ENCODE peak calls at places on chromosomes 12 and 14, in five cellular contexts. V is GM12878, S is H1, J is K562, N is HepG2. W is an unnamed sample.

GRCh38 chr12:26845984-26846383 is 13.0 kb upstream of the ITPR2 start:
- DNase-seq in N (peak; percentile 57), S (no peak), J (peak; percentile 66), V (no peak), W (no peak)

GRCh38 chr12:95859344-95859816 is 628 bp downstream of the SNRPF start:
- DNase-seq in V (no peak), J (peak; percentile 37), S (no peak), N (peak; percentile 18), W (no peak)

GRCh38 chr12:78671295-78671694 is 193.3 kb upstream of the SYT1 start:
- DNase-seq in J (no peak), S (no peak), V (no peak), N (no peak), W (no peak)

GRCh38 chr12:4932576-4932975 is 22.9 kb downstream of the KCNA1 start:
- DNase-seq in S (no peak), J (no peak), V (no peak), N (no peak), W (no peak)

GRCh38 chr12:98758331-98758730 is 113.2 kb downstream of the APAF1 start:
- DNase-seq in N (no peak), V (no peak), J (no peak), S (no peak), W (no peak)

GRCh38 chr14:103448097-103448496 is 62.9 kb downstream of the MARK3 start:
- DNase-seq in S (no peak), V (no peak), N (no peak), J (peak; percentile 18), W (no peak)

GRCh38 chr12:51536159-51536558 is 54.9 kb upstream of the SCN8A start:
- DNase-seq in V (no peak), J (no peak), S (no peak), N (no peak), W (no peak)

GRCh38 chr12:102010265-102010994 is 51.4 kb downstream of the WASHC3 start:
- DNase-seq in J (no peak), V (peak; percentile 84), S (no peak), N (no peak), W (no peak)

GRCh38 chr14:28375295-28375694 is 391.3 kb upstream of the FOXG1 start:
- DNase-seq in S (peak; percentile 54), J (no peak), V (no peak), N (no peak), W (no peak)

GRCh38 chr14:28299227-28299626 is 467.4 kb upstream of the FOXG1 start:
- DNase-seq in N (no peak), J (no peak), S (no peak), V (no peak), W (no peak)

GRCh38 chr12:52975204-52975603 is 26.3 kb downstream of the KRT18 start:
- DNase-seq in J (peak; percentile 36), N (peak; percentile 57), V (no peak), S (no peak), W (no peak)

GRCh38 chr12:14934511-14934910 is 3.8 kb downstream of the ERP27 start:
- DNase-seq in S (no peak), V (no peak), N (no peak), J (no peak), W (no peak)
- TF ChIP-seq CEBPB in S (no peak), V (no peak), N (no peak), J (no peak), W (no peak)

GRCh38 chr14:89245802-89246201 is 171.2 kb downstream of the FOXN3 start:
- DNase-seq in N (no peak), J (no peak), S (no peak), V (no peak), W (no peak)

GRCh38 chr14:89246290-89246689 is 170.7 kb downstream of the FOXN3 start:
- DNase-seq in V (no peak), J (no peak), N (no peak), S (no peak), W (no peak)

GRCh38 chr14:89248430-89249295 is 168.4 kb downstream of the FOXN3 start:
- DNase-seq in N (no peak), J (no peak), S (no peak), V (no peak), W (no peak)

GRCh38 chr14:89249296-89249565 is 167.8 kb downstream of the FOXN3 start:
- DNase-seq in N (no peak), V (no peak), J (no peak), S (no peak), W (no peak)

DNA sequence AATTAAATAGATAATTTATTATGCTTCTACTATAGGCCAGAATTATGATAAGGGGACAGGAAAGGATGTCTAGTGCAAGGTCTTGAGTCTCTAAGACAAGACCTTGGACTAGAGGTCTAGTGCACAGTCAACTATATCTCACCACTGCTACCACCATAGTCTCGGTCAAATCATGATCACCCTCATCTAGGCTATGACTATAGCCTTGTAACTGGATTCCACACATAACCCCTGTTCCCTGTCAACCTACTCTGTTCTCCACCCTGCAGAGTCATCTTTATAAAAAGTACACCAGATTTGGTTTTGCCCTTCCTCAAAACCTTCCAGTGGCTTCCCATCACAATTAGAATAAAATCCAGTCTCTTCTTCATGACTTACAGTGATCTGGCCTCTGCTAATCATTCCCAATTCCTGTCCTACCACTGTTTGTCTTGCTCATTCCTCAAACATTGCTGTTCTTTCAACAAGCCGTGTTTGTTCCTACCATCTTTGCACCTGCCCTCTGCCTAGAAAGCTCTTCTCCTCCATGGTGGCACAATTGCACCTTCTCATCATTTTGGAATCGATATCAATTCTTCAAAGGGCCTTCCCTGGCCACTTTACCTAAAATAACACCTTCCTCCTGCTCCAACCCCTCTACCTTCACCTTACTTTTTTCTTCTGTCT is 169.4 kb downstream of the FOXN3 start:
- DNase-seq in S (no peak), N (peak; percentile 78), V (no peak), J (no peak), W (no peak)
- TF ChIP-seq POLR2AphosphoS5 in S (no peak), N (no peak), V (no peak), J (no peak), W (no peak)

GRCh38 chr12:3872800-3873636 is at the start of gene PARP11:
- DNase-seq in N (peak; percentile 91), J (peak; percentile 76), V (peak; percentile 87), S (peak; percentile 95), W (peak; percentile 70)

GRCh38 chr12:3869448-3869847 is 3.8 kb downstream of the PARP11 start:
- DNase-seq in N (no peak), V (no peak), S (no peak), J (no peak), W (no peak)

DNA sequence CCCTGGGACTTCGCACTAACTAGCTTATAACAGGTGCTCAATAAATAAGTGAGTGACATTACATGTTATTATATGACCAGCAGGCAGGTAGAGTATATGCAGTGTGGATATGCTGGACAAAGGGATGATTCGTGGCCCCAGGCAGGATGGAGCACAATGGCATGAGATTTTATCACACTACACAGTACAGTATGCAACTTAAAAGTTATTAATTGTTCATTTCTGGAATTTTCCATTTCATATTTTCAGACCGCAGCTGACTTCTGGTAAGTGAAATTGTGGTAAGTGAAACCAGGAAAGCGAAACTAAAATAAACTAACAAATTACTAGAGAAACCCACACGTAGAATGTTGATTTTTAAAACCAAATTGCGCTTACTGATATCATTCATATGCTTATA is 3.3 kb downstream of the PARP11 start:
- DNase-seq in S (no peak), J (no peak), N (no peak), V (no peak), W (no peak)
- TF ChIP-seq SRF in S (no peak), J (no peak), N (no peak), V (no peak), W (no peak)

DNA sequence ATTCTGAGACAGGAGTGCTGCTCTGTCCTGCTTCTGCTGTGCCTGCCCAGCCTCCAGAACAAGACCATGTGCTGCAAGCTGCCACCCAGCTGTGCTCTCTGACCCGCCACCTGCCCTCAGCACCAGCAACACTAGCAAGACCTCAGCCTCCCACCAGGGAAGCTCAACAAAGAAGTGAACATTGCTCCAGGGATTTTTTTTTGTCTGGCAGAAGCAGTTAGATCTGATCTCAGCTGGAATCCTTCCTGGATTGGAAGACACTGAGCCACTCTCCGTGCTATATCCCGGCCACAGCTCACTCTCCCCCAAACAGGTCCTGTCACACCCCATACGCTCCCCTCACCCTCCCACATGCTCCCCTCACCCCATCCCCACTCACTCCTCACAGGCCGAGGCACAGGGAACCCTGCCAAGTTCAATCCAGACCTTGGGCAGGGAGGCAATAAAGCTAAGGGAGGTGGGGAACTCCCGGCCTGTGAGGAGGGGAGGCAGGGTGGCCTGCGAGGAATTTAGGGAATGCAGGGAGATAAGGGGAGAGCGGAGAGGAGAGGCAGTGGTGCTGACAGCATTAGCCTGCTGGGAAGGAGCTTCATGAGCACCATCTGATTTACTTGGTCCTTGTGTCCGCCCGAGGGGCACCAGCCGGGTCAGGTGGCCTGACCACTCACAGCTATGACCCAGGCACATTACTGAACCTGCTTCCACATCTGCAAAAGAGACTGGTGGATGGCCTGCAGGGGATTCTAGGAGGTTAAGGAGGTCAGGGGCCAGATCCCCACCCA is 29.7 kb downstream of the CCDC85C start:
- DNase-seq in J (no peak), V (no peak), S (no peak), N (peak; percentile 73), W (no peak)
- TF ChIP-seq CEBPB in J (no peak), V (no peak), S (no peak), N (no peak), W (no peak)

GRCh38 chr14:30225171-30225570 is 297.5 kb upstream of the PRKD1 start:
- DNase-seq in J (no peak), N (no peak), V (no peak), S (no peak), W (no peak)
- TF ChIP-seq POLR2AphosphoS5 in J (no peak), N (no peak), V (no peak), S (no peak), W (no peak)

GRCh38 chr14:24964048-24964447 is 85.9 kb downstream of the STXBP6 start:
- DNase-seq in S (no peak), N (no peak), J (no peak), V (no peak), W (no peak)

GRCh38 chr14:24956104-24956503 is 93.8 kb downstream of the STXBP6 start:
- DNase-seq in S (no peak), V (no peak), N (no peak), J (no peak), W (no peak)

GRCh38 chr14:24959791-24960331 is 90.1 kb downstream of the STXBP6 start:
- DNase-seq in S (no peak), N (peak; percentile 90), V (no peak), J (no peak), W (no peak)

GRCh38 chr14:24958271-24958670 is 91.7 kb downstream of the STXBP6 start:
- DNase-seq in S (no peak), N (no peak), J (no peak), V (no peak), W (no peak)

DNA sequence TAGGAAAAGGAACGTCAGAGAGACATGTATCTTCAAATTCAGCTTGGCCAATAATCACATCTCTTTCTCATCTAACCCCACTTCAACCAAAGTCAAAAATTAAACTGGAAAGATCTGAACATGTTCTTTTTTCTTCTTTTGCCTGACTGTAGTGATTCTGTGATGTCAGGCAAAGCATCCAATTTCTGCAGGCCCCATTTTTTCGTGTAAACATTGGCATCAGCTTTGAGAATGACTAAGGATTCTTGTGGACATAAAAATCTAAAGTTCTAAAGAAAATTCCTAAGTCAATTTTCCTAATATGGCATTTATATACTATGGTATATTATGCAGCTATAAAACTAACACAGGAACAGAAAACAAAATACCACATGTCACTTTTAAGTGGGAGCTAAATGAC is 89.1 kb downstream of the STXBP6 start:
- DNase-seq in V (no peak), J (no peak), N (no peak), S (no peak), W (no peak)
- TF ChIP-seq SRF in V (no peak), J (no peak), N (no peak), S (no peak), W (no peak)

W was measured in HCT116.